ENCODE peak calls at places on chromosomes 5 and 9, in five cellular contexts. N is heart left ventricle, B is sigmoid colon, W is Peyer's patch, D is right lobe of liver. V is an unnamed sample.

GRCh38 chr9:70079364-70080103 is 35.9 kb downstream of the MAMDC2 start:
- DNase-seq in D (no peak), W (no peak), N (peak; percentile 15), B (no peak), V (peak; percentile 53)

GRCh38 chr5:107925195-107925594 is 254.5 kb upstream of the EFNA5 start:
- DNase-seq in W (no peak), N (no peak), B (no peak), D (no peak), V (no peak)

GRCh38 chr9:113808391-113809191 is 67.5 kb upstream of the ZNF618 start:
- DNase-seq in D (no peak), B (no peak), N (no peak), W (no peak), V (peak; percentile 83)

GRCh38 chr5:72281764-72282499 is 38.1 kb downstream of the MRPS27 start:
- DNase-seq in N (no peak), B (no peak), D (no peak), W (no peak), V (peak; percentile 91)

GRCh38 chr5:180603076-180603591 is 11.8 kb upstream of the SCGB3A1 start:
- DNase-seq in W (no peak), B (peak; percentile 57), N (no peak), D (peak; percentile 37), V (no peak)

GRCh38 chr9:21070171-21070571 is 7.6 kb downstream of the IFNB1 start:
- DNase-seq in B (peak; percentile 80), D (peak; percentile 50), W (no peak), N (peak; percentile 62), V (peak; percentile 98)

GRCh38 chr9:130932220-130933069 is 6.6 kb downstream of the FIBCD1 start:
- DNase-seq in W (no peak), N (peak; percentile 77), B (no peak), D (no peak), V (peak; percentile 75)

GRCh38 chr9:80707120-80707519 is 982.2 kb downstream of the TLE1 start:
- DNase-seq in B (no peak), D (no peak), N (no peak), W (no peak), V (peak; percentile 51)

GRCh38 chr9:23254404-23255184 is 571.4 kb downstream of the ELAVL2 start:
- DNase-seq in B (no peak), D (no peak), N (no peak), W (no peak), V (no peak)

DNA sequence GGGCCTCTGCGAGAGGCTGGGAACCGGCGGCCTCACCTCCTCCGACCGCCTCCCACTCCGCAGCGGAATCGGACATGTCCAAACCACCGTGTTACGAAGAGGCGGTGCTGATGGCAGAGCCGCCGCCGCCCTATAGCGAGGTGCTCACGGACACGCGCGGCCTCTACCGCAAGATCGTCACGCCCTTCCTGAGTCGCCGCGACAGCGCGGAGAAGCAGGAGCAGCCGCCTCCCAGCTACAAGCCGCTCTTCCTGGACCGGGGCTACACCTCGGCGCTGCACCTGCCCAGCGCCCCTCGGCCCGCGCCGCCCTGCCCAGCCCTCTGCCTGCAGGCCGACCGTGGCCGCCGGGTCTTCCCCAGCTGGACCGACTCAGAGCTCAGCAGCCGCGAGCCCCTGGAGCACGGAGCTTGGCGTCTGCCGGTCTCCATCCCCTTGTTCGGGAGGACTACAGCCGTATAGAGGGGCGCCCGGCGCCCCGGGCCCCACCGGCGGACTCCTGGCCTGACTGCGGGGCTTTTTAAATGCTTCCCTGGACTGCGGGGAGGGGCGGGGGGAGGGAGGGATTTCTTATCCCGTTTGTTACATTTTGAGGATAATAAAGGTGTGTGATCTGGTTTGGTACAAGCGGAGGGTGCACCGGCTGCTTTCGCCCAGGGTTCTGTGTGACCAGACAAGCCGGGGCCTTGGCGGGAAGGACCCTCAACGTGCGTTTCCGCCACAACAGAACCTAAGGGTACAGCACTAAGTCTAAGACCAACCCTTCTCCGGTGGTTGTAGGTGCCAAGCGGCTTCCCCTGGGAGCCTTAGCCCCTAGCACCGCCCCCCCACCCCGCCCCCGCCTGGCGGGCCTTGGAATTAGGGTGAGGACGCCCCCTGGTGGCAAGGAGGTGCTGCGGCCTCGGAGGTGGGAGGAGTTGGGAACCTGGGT is 9.3 kb downstream of the PRR7 start:
- DNase-seq in B (peak; percentile 97), W (peak; percentile 97), N (peak; percentile 93), D (peak; percentile 92), V (peak; percentile 82)
- TF ChIP-seq POLR2A in B (no peak), W (peak; percentile 11), N (no peak), D (no peak), V (no peak)

GRCh38 chr5:14364096-14364495 is 217.5 kb upstream of the OTULINL start:
- DNase-seq in W (no peak), D (no peak), N (no peak), B (no peak), V (no peak)

GRCh38 chr5:14365831-14366435 is 215.7 kb upstream of the OTULINL start:
- DNase-seq in N (no peak), W (no peak), B (no peak), D (no peak), V (no peak)

GRCh38 chr5:14362511-14362910 is 219.1 kb upstream of the OTULINL start:
- DNase-seq in B (no peak), D (no peak), W (no peak), N (no peak), V (no peak)

GRCh38 chr5:14366763-14367162 is 214.8 kb upstream of the OTULINL start:
- DNase-seq in N (no peak), W (no peak), D (no peak), B (no peak), V (no peak)

GRCh38 chr5:14364576-14365472 is 216.8 kb upstream of the OTULINL start:
- DNase-seq in W (no peak), N (no peak), B (no peak), D (no peak), V (no peak)
- TF ChIP-seq POLR2A in W (no peak), N (no peak), B (no peak), D (no peak), V (no peak)

DNA sequence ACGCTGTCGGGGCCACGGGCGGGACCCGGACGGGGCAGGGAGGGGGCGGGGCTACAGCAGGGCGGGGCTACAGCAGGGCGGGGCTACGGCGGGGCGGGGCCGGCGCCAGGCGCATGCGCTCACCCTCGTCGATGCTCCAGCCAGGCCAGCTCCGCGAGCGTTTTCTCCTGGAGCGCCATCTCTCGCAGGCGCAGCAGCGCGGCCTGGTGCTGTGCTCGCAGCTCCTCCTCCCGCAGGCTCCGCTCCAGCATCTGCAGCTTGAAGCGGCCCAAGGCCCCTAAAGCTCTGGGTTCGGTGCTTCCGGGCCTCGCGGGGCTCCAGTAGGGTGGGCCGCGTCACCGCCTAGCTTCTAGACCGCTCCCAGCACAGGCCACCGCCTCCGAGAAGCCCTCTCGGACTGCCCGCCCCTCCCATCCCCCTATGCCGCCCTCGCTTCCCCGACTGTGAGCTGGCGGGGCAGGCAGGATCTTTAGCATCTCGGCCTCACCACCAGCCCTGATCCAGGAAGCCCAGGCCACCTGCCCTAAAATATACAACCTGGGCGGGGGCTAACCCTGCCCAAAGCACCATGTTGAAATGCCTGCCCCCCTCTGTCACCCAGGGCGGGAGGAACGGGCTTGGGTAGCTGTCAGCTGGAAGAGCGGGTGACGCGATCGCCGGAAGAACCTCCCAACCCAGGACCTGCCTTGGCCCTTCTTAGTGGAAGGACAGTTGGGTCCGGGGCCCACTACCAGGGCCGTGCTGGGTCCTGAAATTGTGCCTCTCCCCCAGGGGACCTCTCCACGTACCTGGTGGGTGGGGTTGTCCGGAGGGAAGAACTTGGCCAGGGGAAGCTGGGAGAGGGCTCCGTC is 21.9 kb upstream of the QSOX2 start:
- DNase-seq in B (peak; percentile 92), D (peak; percentile 82), W (peak; percentile 88), N (peak; percentile 71), V (peak; percentile 78)
- TF ChIP-seq POLR2A in B (no peak), D (no peak), W (peak; percentile 22), N (no peak), V (no peak)

GRCh38 chr5:115601709-115602584 is at the start of gene TICAM2:
- DNase-seq in D (peak; percentile 81), B (peak; percentile 84), N (peak; percentile 73), W (peak; percentile 69), V (peak; percentile 67)
- TF ChIP-seq POLR2A in D (no peak), B (no peak), N (no peak), W (no peak), V (peak; percentile 53)

GRCh38 chr9:136093995-136094881 is 851 bp downstream of the NACC2 start:
- DNase-seq in W (peak; percentile 78), N (peak; percentile 85), D (peak; percentile 92), B (peak; percentile 96), V (peak; percentile 31)
- TF ChIP-seq POLR2A in W (peak; percentile 11), N (no peak), D (peak; percentile 52), B (peak; percentile 79), V (no peak)

GRCh38 chr5:140011297-140011802 is 31.7 kb downstream of the NRG2 start:
- DNase-seq in D (no peak), B (no peak), N (peak; percentile 69), W (no peak), V (peak; percentile 1)
- TF ChIP-seq POLR2A in D (no peak), B (no peak), N (no peak), W (no peak), V (no peak)

GRCh38 chr9:27572566-27572917 is 739 bp downstream of the C9orf72 start:
- DNase-seq in D (peak; percentile 62), N (no peak), B (peak; percentile 81), W (no peak), V (no peak)

GRCh38 chr9:27572036-27572435 is 1.2 kb downstream of the C9orf72 start:
- DNase-seq in W (no peak), B (no peak), D (no peak), N (no peak), V (no peak)

GRCh38 chr9:27569406-27569805 is 3.9 kb downstream of the C9orf72 start:
- DNase-seq in D (no peak), N (no peak), B (no peak), W (no peak), V (no peak)

GRCh38 chr9:27573699-27574265 is 501 bp upstream of the C9orf72 start:
- DNase-seq in N (peak; percentile 96), B (peak; percentile 99), D (peak; percentile 98), W (peak; percentile 93), V (peak; percentile 99)

DNA sequence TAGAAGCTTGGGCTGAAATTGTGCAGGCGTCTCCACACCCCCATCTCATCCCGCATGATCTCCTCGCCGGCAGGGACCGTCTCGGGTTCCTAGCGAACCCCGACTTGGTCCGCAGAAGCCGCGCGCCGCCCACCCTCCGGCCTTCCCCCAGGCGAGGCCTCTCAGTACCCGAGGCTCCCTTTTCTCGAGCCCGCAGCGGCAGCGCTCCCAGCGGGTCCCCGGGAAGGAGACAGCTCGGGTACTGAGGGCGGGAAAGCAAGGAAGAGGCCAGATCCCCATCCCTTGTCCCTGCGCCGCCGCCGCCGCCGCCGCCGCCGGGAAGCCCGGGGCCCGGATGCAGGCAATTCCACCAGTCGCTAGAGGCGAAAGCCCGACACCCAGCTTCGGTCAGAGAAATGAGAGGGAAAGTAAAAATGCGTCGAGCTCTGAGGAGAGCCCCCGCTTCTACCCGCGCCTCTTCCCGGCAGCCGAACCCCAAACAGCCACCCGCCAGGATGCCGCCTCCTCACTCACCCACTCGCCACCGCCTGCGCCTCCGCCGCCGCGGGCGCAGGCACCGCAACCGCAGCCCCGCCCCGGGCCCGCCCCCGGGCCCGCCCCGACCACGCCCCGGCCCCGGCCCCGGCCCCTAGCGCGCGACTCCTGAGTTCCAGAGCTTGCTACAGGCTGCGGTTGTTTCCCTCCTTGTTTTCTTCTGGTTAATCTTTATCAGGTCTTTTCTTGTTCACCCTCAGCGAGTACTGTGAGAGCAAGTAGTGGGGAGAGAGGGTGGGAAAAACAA is at the start of gene C9orf72:
- DNase-seq in N (peak; percentile 82), D (peak; percentile 91), B (peak; percentile 89), W (peak; percentile 95), V (peak; percentile 31)
- TF ChIP-seq POLR2A in N (no peak), D (peak; percentile 92), B (peak; percentile 80), W (peak; percentile 71), V (peak; percentile 90)

V was measured in IMR-90.